ENCODE peak calls at places on chromosomes 4 and X, in four cellular contexts. One of them, this sample, is unnamed. For H3K4me1, the result is how much of the 10 kb centered on the place peaks cover.

GRCh38 chr4:87078987-87079469 is 141.4 kb downstream of the KLHL8 start:
- DNase-seq in gastrocnemius medialis: peak
- DNase-seq in right lobe of liver: no peak
- DNase-seq in A549: no peak
- DNase-seq in this sample: peak

GRCh38 chr4:165151734-165152133 is 39.1 kb upstream of the TMEM192 start:
- DNase-seq in A549: no peak
- DNase-seq in right lobe of liver: no peak
- DNase-seq in gastrocnemius medialis: no peak
- DNase-seq in this sample: no peak

GRCh38 chr4:152273343-152273742 is 262.5 kb downstream of the FBXW7 start:
- DNase-seq in right lobe of liver: no peak
- DNase-seq in gastrocnemius medialis: no peak
- DNase-seq in A549: no peak
- DNase-seq in this sample: no peak

GRCh38 chr4:80033581-80033980 is 39.4 kb downstream of the ANTXR2 start:
- DNase-seq in A549: no peak
- DNase-seq in gastrocnemius medialis: no peak
- DNase-seq in right lobe of liver: no peak
- DNase-seq in this sample: no peak

GRCh38 chr4:143667461-143667860 is 33.0 kb downstream of the FREM3 start:
- DNase-seq in gastrocnemius medialis: peak
- DNase-seq in A549: no peak
- DNase-seq in right lobe of liver: no peak
- DNase-seq in this sample: peak

GRCh38 chr4:11623726-11624037 is 195.0 kb upstream of the HS3ST1 start:
- DNase-seq in A549: peak
- DNase-seq in gastrocnemius medialis: no peak
- DNase-seq in right lobe of liver: peak
- DNase-seq in this sample: no peak

GRCh38 chr4:23324291-23324690 is 565.6 kb downstream of the PPARGC1A start:
- DNase-seq in A549: no peak
- DNase-seq in right lobe of liver: no peak
- DNase-seq in gastrocnemius medialis: no peak
- DNase-seq in this sample: no peak

GRCh38 chr4:148651991-148652390 is 209.8 kb upstream of the NR3C2 start:
- DNase-seq in right lobe of liver: no peak
- DNase-seq in A549: no peak
- DNase-seq in gastrocnemius medialis: no peak
- DNase-seq in this sample: no peak

GRCh38 chr4:166312166-166312565 is 439.1 kb downstream of the TLL1 start:
- DNase-seq in right lobe of liver: no peak
- DNase-seq in A549: no peak
- DNase-seq in gastrocnemius medialis: no peak
- DNase-seq in this sample: no peak

GRCh38 chr4:150305995-150306394 is 227.8 kb downstream of the DCLK2 start:
- DNase-seq in right lobe of liver: no peak
- DNase-seq in A549: no peak
- DNase-seq in gastrocnemius medialis: no peak
- DNase-seq in this sample: no peak

GRCh38 chr4:24471623-24472510 is 112.5 kb downstream of the DHX15 start:
- DNase-seq in gastrocnemius medialis: no peak
- DNase-seq in right lobe of liver: no peak
- DNase-seq in A549: peak
- DNase-seq in this sample: peak

GRCh38 chrX:48165246-48165645 is 31.3 kb downstream of the SSX5 start:
- DNase-seq in right lobe of liver: no peak
- DNase-seq in A549: no peak
- DNase-seq in gastrocnemius medialis: no peak
- DNase-seq in this sample: no peak

GRCh38 chr4:15040916-15041463 is 38.7 kb downstream of the CPEB2 start:
- DNase-seq in right lobe of liver: no peak
- DNase-seq in gastrocnemius medialis: no peak
- DNase-seq in A549: no peak
- DNase-seq in this sample: no peak

GRCh38 chr4:8698341-8699062 is 105.9 kb downstream of the CPZ start:
- DNase-seq in right lobe of liver: peak
- DNase-seq in A549: no peak
- DNase-seq in gastrocnemius medialis: peak
- DNase-seq in this sample: no peak

GRCh38 chr4:88528861-88529260 is 5.3 kb upstream of the PYURF start:
- DNase-seq in right lobe of liver: no peak
- DNase-seq in A549: no peak
- DNase-seq in gastrocnemius medialis: no peak
- DNase-seq in this sample: no peak

GRCh38 chr4:95293014-95293413 is 255.8 kb downstream of the UNC5C start:
- DNase-seq in gastrocnemius medialis: no peak
- DNase-seq in right lobe of liver: no peak
- DNase-seq in A549: no peak
- DNase-seq in this sample: no peak

GRCh38 chr4:138182838-138183426 is 59.2 kb downstream of the SLC7A11 start:
- DNase-seq in gastrocnemius medialis: no peak
- DNase-seq in A549: peak
- DNase-seq in right lobe of liver: no peak
- DNase-seq in this sample: peak

GRCh38 chrX:63349307-63349706 is 1.8 kb downstream of the SPIN4 start:
- DNase-seq in right lobe of liver: no peak
- DNase-seq in gastrocnemius medialis: no peak
- DNase-seq in A549: no peak
- DNase-seq in this sample: no peak

GRCh38 chr4:65589331-65589730 is 81.0 kb downstream of the EPHA5 start:
- DNase-seq in gastrocnemius medialis: no peak
- DNase-seq in right lobe of liver: no peak
- DNase-seq in A549: no peak
- DNase-seq in this sample: no peak

GRCh38 chr4:7892212-7893019 is 47.2 kb downstream of the AFAP1 start:
- DNase-seq in right lobe of liver: no peak
- DNase-seq in A549: peak
- DNase-seq in gastrocnemius medialis: no peak
- DNase-seq in this sample: no peak

GRCh38 chr4:168735735-168736134 is 238.9 kb downstream of the PALLD start:
- DNase-seq in right lobe of liver: no peak
- DNase-seq in gastrocnemius medialis: no peak
- DNase-seq in A549: no peak
- DNase-seq in this sample: no peak

GRCh38 chrX:135707880-135708279 is 5.6 kb upstream of the CT45A1 start:
- DNase-seq in A549: peak
- DNase-seq in gastrocnemius medialis: no peak
- DNase-seq in right lobe of liver: no peak
- DNase-seq in this sample: no peak

GRCh38 chr4:168839758-168840385 is 170.2 kb downstream of the CBR4 start:
- DNase-seq in right lobe of liver: no peak
- DNase-seq in A549: no peak
- DNase-seq in gastrocnemius medialis: no peak
- DNase-seq in this sample: no peak

GRCh38 chrX:140157143-140157542 is 191.8 kb upstream of the CXorf66 start:
- DNase-seq in A549: no peak
- DNase-seq in gastrocnemius medialis: no peak
- DNase-seq in right lobe of liver: no peak
- DNase-seq in this sample: no peak

GRCh38 chr4:83093060-83093640 is 21.4 kb downstream of the PLAC8 start:
- DNase-seq in right lobe of liver: no peak
- DNase-seq in A549: no peak
- DNase-seq in gastrocnemius medialis: no peak
- DNase-seq in this sample: no peak

GRCh38 chr4:67700874-67701850 is at the start of gene UBA6:
- DNase-seq in gastrocnemius medialis: peak
- DNase-seq in A549: peak
- DNase-seq in right lobe of liver: peak
- DNase-seq in this sample: peak

GRCh38 chr4:67700119-67700873 is 659 bp downstream of the UBA6 start:
- DNase-seq in A549: no peak
- DNase-seq in gastrocnemius medialis: no peak
- DNase-seq in right lobe of liver: no peak
- DNase-seq in this sample: no peak

GRCh38 chr4:67697860-67698655 is 2.9 kb downstream of the UBA6 start:
- DNase-seq in right lobe of liver: no peak
- DNase-seq in gastrocnemius medialis: no peak
- DNase-seq in A549: no peak
- DNase-seq in this sample: no peak

GRCh38 chr4:67702166-67702565 is 1.2 kb upstream of the UBA6 start:
- DNase-seq in gastrocnemius medialis: no peak
- DNase-seq in A549: no peak
- DNase-seq in right lobe of liver: no peak
- DNase-seq in this sample: no peak

GRCh38 chr4:67699603-67700002 is 1.4 kb downstream of the UBA6 start:
- DNase-seq in A549: no peak
- DNase-seq in gastrocnemius medialis: no peak
- DNase-seq in right lobe of liver: no peak
- DNase-seq in this sample: no peak
- H3K4me1 ChIP-seq in A549: under half
- H3K4me1 ChIP-seq in gastrocnemius medialis: under half
- H3K4me1 ChIP-seq in right lobe of liver: under half
- H3K4me1 ChIP-seq in this sample: under half

DNA sequence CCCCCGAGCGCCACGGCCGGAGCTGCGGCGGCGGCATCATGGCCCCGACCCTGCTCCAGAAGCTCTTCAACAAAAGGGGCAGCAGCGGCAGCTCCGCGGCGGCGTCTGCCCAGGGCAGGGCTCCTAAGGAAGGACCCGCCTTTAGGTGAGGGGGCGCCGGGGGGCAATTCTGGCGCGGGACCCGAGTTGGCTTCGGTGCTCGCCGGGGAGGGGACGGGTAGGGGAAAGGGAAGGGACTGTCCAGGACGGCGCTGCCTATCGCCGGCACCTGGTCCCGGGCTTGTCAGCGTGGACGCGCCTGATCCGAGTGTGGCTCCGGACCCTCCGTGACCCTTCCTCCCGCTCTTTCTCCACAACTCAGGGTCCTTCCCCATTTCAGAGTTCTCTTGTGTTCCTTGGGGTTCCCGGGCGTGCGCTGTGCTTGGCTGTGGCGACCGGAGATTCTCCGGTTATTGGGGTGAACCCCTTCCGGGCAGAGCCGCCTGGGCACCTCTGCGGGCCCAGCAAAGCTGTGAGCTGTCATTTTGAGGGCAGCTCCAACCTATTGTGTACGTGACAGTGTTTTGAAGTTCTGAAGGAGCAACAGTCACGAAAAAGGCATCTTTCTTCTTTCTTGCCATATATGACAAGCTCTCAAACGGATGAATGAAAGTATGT is 477 bp downstream of the FNIP2 start:
- DNase-seq in right lobe of liver: peak
- DNase-seq in A549: no peak
- DNase-seq in gastrocnemius medialis: peak
- DNase-seq in this sample: no peak
- TF ChIP-seq POLR2A in right lobe of liver: no peak
- TF ChIP-seq POLR2A in A549: no peak
- TF ChIP-seq POLR2A in gastrocnemius medialis: no peak
- TF ChIP-seq POLR2A in this sample: no peak

DNA sequence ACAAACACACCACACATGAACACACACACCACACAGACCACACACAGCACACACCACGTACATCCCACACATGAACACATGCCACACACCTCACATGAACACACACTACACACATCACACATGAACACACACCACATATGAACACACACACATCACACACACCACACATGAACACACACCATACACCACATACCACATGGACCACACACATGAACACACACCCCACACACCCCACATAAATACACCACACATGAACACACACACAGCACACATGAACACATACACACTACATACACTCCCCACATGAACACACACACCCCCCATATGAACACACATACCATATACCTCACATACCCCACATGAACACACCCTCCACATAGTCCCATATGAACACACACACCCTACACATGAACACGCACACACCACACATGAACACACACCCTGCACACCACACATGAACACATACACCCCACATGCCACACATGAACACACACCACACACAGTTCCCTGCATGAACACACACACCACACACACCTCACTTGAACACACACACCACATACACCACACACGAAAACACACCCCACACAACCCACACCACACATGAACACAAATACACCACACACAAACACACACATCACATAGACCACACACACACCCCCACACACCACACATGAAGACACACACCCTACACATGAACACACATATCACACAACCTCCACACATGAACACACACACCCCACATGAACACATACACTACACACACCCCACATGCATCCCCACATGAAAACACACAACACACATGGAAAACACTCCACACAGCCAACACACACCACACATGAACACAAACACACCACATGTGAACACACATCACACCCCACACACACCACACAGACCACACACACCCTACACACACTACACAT is 18.3 kb downstream of the PNMA6E start:
- DNase-seq in gastrocnemius medialis: no peak
- DNase-seq in A549: no peak
- DNase-seq in right lobe of liver: no peak
- DNase-seq in this sample: no peak
- H3K4me1 ChIP-seq in gastrocnemius medialis: under half
- H3K4me1 ChIP-seq in A549: under half
- H3K4me1 ChIP-seq in right lobe of liver: under half
- H3K4me1 ChIP-seq in this sample: under half

GRCh38 chrX:41441934-41442823 is 5.0 kb upstream of the NYX start:
- DNase-seq in right lobe of liver: peak
- DNase-seq in A549: peak
- DNase-seq in gastrocnemius medialis: peak
- DNase-seq in this sample: peak
- TF ChIP-seq POLR2A in right lobe of liver: peak
- TF ChIP-seq POLR2A in A549: peak
- TF ChIP-seq POLR2A in gastrocnemius medialis: peak
- TF ChIP-seq POLR2A in this sample: peak